ENCODE peak calls at places on chromosomes 2 and 18, in four cellular contexts. M, N, G and F are unnamed samples.

GRCh38 chr2:178449700-178450573 is 1.0 kb downstream of the PRKRA start:
- DNase-seq in N (peak; percentile 37), M (no peak), G (no peak), F (no peak)

GRCh38 chr2:114515901-114516300 is 73.5 kb downstream of the DPP10 start:
- DNase-seq in G (no peak), N (no peak), M (no peak), F (no peak)

GRCh38 chr2:112150851-112151250 is 12.7 kb downstream of the FBLN7 start:
- DNase-seq in N (no peak), M (no peak), G (no peak), F (no peak)

GRCh38 chr2:163601377-163601776 is 134.4 kb downstream of the FIGN start:
- DNase-seq in G (no peak), M (no peak), N (no peak), F (no peak)

GRCh38 chr2:211611061-211611518 is 927.5 kb downstream of the ERBB4 start:
- DNase-seq in G (no peak), M (no peak), N (peak; percentile 51), F (no peak)

GRCh38 chr2:216574046-216574445 is 59.2 kb upstream of the IGFBP2 start:
- DNase-seq in G (no peak), M (no peak), N (no peak), F (no peak)

GRCh38 chr2:43135583-43135982 is 90.8 kb downstream of the ZFP36L2 start:
- DNase-seq in G (no peak), N (no peak), M (no peak), F (no peak)

GRCh38 chr2:75640621-75641121 is 5.9 kb upstream of the MRPL19 start:
- DNase-seq in G (no peak), N (peak; percentile 56), M (peak; percentile 65), F (peak; percentile 68)

GRCh38 chr2:203549406-203549805 is 14.3 kb upstream of the RAPH1 start:
- DNase-seq in G (no peak), N (no peak), M (no peak), F (no peak)

GRCh38 chr2:168716839-168717238 is 85.6 kb upstream of the NOSTRIN start:
- DNase-seq in N (no peak), M (no peak), G (no peak), F (no peak)

GRCh38 chr2:219664958-219665357 is 37.5 kb downstream of the SLC4A3 start:
- DNase-seq in N (no peak), M (no peak), G (no peak), F (no peak)

GRCh38 chr2:46655551-46656436 is 176.4 kb downstream of the TMEM247 start:
- DNase-seq in N (no peak), G (no peak), M (no peak), F (no peak)

GRCh38 chr2:15243762-15244161 is 317.4 kb downstream of the NBAS start:
- DNase-seq in G (no peak), N (no peak), M (peak; percentile 27), F (peak; percentile 27)

GRCh38 chr2:46268986-46269385 is 28.2 kb upstream of the EPAS1 start:
- DNase-seq in G (no peak), N (no peak), M (no peak), F (no peak)

GRCh38 chr2:6877402-6878305 is at the start of gene RSAD2:
- DNase-seq in N (peak; percentile 31), G (peak; percentile 15), M (peak; percentile 22), F (no peak)

GRCh38 chr2:120729410-120730052 is 6.1 kb upstream of the GLI2 start:
- DNase-seq in N (no peak), M (no peak), G (no peak), F (no peak)

GRCh38 chr2:110741491-110741980 is 9.2 kb downstream of the ACOXL start:
- DNase-seq in G (no peak), N (no peak), M (peak; percentile 33), F (no peak)

GRCh38 chr2:118794546-118794945 is 52.9 kb downstream of the EN1 start:
- DNase-seq in N (no peak), M (no peak), G (no peak), F (no peak)

GRCh38 chr2:234550056-234550455 is 53.2 kb upstream of the ARL4C start:
- DNase-seq in M (no peak), G (no peak), N (no peak), F (no peak)

GRCh38 chr2:152505495-152505906 is 170.5 kb downstream of the FMNL2 start:
- DNase-seq in G (peak; percentile 35), N (no peak), M (peak; percentile 46), F (no peak)

GRCh38 chr2:45585267-45585861 is 25.7 kb downstream of the SRBD1 start:
- DNase-seq in G (no peak), N (peak; percentile 50), M (no peak), F (peak; percentile 24)

GRCh38 chr2:84946204-84947009 is 24.6 kb upstream of the KCMF1 start:
- DNase-seq in G (peak; percentile 93), N (peak; percentile 96), M (no peak), F (no peak)

GRCh38 chr2:124018894-124019293 is 6.2 kb upstream of the CNTNAP5 start:
- DNase-seq in G (no peak), N (no peak), M (no peak), F (no peak)

GRCh38 chr2:29610569-29610968 is 310.8 kb downstream of the ALK start:
- DNase-seq in N (no peak), M (no peak), G (no peak), F (no peak)

GRCh38 chr2:208269091-208269490 is 3.0 kb downstream of the PIKFYVE start:
- DNase-seq in G (no peak), N (peak; percentile 35), M (peak; percentile 28), F (no peak)

GRCh38 chr2:109609352-109610024 is 4.3 kb downstream of the SEPTIN10 start:
- DNase-seq in G (no peak), N (no peak), M (no peak), F (no peak)

GRCh38 chr2:143513081-143513480 is 383.9 kb downstream of the ARHGAP15 start:
- DNase-seq in M (peak; percentile 37), G (peak; percentile 5), N (peak; percentile 16), F (peak; percentile 65)

GRCh38 chr2:37867166-37867565 is 57.9 kb upstream of the RMDN2 start:
- DNase-seq in N (no peak), M (no peak), G (no peak), F (no peak)

GRCh38 chr2:4576075-4576474 is 872.7 kb downstream of the DCDC2C start:
- DNase-seq in N (no peak), G (no peak), M (no peak), F (no peak)

DNA sequence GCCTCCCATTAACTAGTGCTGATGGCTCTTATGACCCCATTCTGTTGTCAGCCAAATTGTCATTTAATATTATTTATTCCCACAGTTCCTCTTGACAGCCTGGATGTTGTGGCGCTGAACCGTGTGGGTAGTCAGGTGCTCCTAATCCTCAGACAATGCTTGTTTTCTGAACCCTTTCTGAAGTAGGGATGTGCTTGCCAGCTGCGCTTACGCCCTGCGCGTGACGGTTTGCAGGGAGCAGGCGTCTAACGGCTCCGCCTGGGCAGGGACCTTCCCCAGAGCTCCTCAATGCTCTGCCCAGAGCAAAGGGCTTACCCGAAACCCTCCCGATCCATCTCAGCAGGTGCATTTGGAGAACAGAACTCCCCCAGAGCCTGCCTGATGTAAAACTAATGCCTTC is 358.2 kb upstream of the MYT1L start:
- DNase-seq in N (no peak), G (no peak), M (no peak), F (no peak)
- TF ChIP-seq TARDBP in N (no peak), G (no peak), M (no peak), F (no peak)

DNA sequence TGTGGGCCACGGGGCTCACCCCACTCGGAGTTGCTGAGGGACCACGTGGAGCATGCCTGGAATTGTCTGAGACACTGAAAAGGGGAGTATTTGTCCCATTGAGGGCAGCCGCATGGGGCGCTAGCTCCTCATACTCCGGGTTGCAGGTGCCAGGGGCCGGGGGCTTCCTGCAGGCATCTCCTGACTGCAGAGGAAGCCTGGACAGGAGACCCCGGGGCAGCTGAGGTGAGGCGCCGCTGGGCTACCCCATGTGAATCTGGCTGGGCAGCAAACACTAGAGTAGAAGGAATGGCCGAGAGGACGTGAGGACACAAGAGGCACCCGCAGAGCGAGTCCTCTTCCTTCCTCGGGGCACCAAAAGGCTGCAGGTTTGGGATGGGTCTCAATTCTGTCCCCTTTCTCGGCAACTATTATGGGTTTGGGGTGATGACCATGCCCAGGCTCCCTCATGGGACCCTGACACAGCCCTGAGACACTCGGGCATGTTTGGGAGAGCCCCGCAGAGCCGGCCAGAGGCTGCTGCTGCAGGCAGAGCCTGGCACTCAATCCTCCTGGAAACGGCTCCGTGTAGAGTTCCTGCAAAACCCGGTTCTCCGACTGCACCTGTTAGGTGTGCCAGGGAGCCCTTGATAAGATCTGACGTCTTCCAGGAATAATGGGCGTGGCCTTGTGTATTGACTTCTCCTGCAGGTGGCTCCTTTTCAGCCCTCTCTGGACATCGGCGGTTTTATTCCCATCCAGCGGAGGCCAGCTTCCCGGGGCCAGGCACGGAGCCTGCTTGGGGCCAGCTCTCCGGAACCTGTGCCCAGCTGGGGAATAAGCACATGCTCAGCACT is 77.0 kb downstream of the CTIF start:
- DNase-seq in N (no peak), M (no peak), G (no peak), F (no peak)
- TF ChIP-seq SP1 in N (no peak), M (no peak), G (no peak), F (no peak)

DNA sequence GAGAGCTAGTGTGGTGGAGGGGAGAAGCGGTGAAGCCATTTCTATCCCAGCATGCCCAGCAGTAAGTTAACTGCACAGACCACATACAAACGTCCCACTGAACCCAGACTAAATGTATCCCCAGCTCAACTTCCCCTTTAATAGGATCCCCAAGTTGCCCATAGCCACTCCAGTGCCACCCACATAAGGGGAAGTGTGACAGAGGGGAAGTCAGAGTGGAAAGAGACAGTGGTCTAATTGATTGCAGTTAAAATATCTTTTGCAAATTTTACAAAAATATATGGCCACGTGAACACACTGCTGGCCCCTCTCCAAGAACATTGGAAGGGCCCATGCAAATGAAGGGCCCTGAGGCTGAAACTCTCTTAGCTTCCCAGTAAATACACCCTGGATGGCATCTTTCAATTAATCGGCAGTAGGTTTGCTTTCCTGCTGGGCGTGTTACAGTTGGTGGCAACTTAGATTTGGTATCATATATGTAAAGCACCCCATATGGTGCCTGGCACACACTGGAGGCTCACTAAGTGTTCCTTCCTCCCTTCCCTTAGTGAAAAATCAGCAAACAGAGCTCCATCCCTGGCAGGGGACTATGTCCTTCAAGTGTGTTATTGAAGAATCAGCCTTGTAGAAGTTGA is 146.4 kb upstream of the ITGA6 start:
- DNase-seq in N (no peak), M (no peak), G (peak; percentile 11), F (no peak)
- TF ChIP-seq TARDBP in N (no peak), M (no peak), G (no peak), F (no peak)

GRCh38 chr18:28478531-28478930 is 301.6 kb upstream of the CDH2 start:
- DNase-seq in M (no peak), G (no peak), N (no peak), F (no peak)

DNA sequence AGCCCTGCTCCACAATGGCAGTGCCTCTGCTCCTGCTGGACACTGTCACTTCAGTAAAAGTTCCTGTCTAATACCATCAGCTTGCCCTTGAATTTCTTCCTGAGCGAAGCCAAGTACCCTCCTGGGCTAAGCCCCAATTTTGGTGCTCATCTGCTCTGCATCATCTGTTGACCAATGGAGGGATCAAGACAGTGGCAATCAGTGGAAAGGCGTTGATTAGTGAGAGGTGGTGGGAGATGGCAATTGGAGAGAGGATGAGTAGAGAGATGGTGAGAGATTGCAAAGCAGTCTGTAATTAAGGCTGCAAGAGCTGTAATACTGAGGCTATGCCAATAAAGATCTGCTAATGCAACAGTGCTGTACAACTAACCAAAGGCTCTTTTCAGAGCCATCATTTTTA is 299.4 kb upstream of the CDH2 start:
- DNase-seq in N (no peak), M (no peak), G (no peak), F (no peak)
- TF ChIP-seq SP1 in N (no peak), M (no peak), G (no peak), F (no peak)

GRCh38 chr2:231241755-231242507 is 43.5 kb downstream of the ARMC9 start:
- DNase-seq in G (no peak), N (no peak), M (no peak), F (no peak)
- TF ChIP-seq TARDBP in G (no peak), N (no peak), M (no peak), F (no peak)